ENCODE peak calls at places on chromosome 2, in four cellular contexts. K is T1000, T is pancreas, C is activated gamma-delta T cell treated with Interleukin-2 at 50 U/mL for 16 hours. A is an unnamed sample.

GRCh38 chr2:218400930-218401833 is 1.5 kb downstream of the CTDSP1 start:
- DNase-seq in K (no peak), T (peak; percentile 61), C (no peak), A (no peak)

GRCh38 chr2:36562973-36563532 is 34.9 kb downstream of the FEZ2 start:
- DNase-seq in K (no peak), T (no peak), C (no peak), A (peak; percentile 61)

GRCh38 chr2:226609361-226609760 is 190.3 kb downstream of the IRS1 start:
- DNase-seq in K (no peak), T (no peak), C (no peak), A (no peak)

GRCh38 chr2:215652432-215652831 is 216.6 kb upstream of the FN1 start:
- DNase-seq in K (no peak), T (no peak), C (no peak), A (no peak)

GRCh38 chr2:193584522-193584938 is 1389.8 kb upstream of the TMEFF2 start:
- DNase-seq in K (no peak), T (no peak), C (no peak), A (no peak)

GRCh38 chr2:86087936-86088850 is 17.5 kb downstream of the POLR1A start:
- DNase-seq in K (no peak), T (no peak), C (no peak), A (no peak)

GRCh38 chr2:28287261-28287915 is 105.3 kb upstream of the FOSL2 start:
- DNase-seq in K (no peak), T (no peak), C (no peak), A (no peak)

GRCh38 chr2:152606081-152606480 is 111.2 kb downstream of the PRPF40A start:
- DNase-seq in K (no peak), T (no peak), C (no peak), A (no peak)

GRCh38 chr2:63403820-63404219 is 184.5 kb downstream of the WDPCP start:
- DNase-seq in K (no peak), T (no peak), C (no peak), A (no peak)

GRCh38 chr2:72090781-72091482 is 56.7 kb downstream of the CYP26B1 start:
- DNase-seq in K (no peak), T (no peak), C (no peak), A (no peak)

GRCh38 chr2:2656046-2656715 is 325.1 kb upstream of the MYT1L start:
- DNase-seq in K (no peak), T (no peak), C (no peak), A (no peak)

GRCh38 chr2:97982621-97983020 is 13.1 kb downstream of the TMEM131 start:
- DNase-seq in K (no peak), T (no peak), C (no peak), A (no peak)

A was measured in SW 1271.